ENCODE peak calls at places on chromosomes 6 and 20, in four cellular contexts. One of them, this sample, is unnamed.

GRCh38 chr6:54856137-54856536 is 9.6 kb downstream of the FAM83B start:
- DNase-seq in SK-N-SH: no peak
- DNase-seq in spleen: no peak
- DNase-seq in breast epithelium: no peak
- DNase-seq in this sample: no peak

GRCh38 chr6:100346828-100347227 is 117.9 kb downstream of the SIM1 start:
- DNase-seq in SK-N-SH: no peak
- DNase-seq in spleen: no peak
- DNase-seq in breast epithelium: no peak
- DNase-seq in this sample: no peak

GRCh38 chr6:21599074-21599639 is 5.6 kb downstream of the SOX4 start:
- DNase-seq in SK-N-SH: no peak
- DNase-seq in spleen: no peak
- DNase-seq in breast epithelium: no peak
- DNase-seq in this sample: no peak

GRCh38 chr6:49919935-49920644 is 43.9 kb downstream of the DEFB114 start:
- DNase-seq in SK-N-SH: no peak
- DNase-seq in spleen: no peak
- DNase-seq in breast epithelium: no peak
- DNase-seq in this sample: no peak

GRCh38 chr6:85390775-85391174 is 59.1 kb upstream of the NT5E start:
- DNase-seq in SK-N-SH: no peak
- DNase-seq in spleen: no peak
- DNase-seq in breast epithelium: no peak
- DNase-seq in this sample: no peak

GRCh38 chr6:7821426-7821825 is 89.2 kb downstream of the TXNDC5 start:
- DNase-seq in SK-N-SH: no peak
- DNase-seq in spleen: no peak
- DNase-seq in breast epithelium: no peak
- DNase-seq in this sample: no peak

GRCh38 chr6:131368077-131368911 is 204.7 kb upstream of the ARG1 start:
- DNase-seq in SK-N-SH: no peak
- DNase-seq in spleen: no peak
- DNase-seq in breast epithelium: peak
- DNase-seq in this sample: no peak

GRCh38 chr6:7249946-7250643 is 62.9 kb downstream of the SSR1 start:
- DNase-seq in SK-N-SH: no peak
- DNase-seq in spleen: peak
- DNase-seq in breast epithelium: no peak
- DNase-seq in this sample: no peak

GRCh38 chr20:50089787-50090177 is 23.2 kb downstream of the UBE2V1 start:
- DNase-seq in SK-N-SH: no peak
- DNase-seq in spleen: no peak
- DNase-seq in breast epithelium: no peak
- DNase-seq in this sample: no peak

GRCh38 chr6:53044071-53044470 is 21.1 kb upstream of the FBXO9 start:
- DNase-seq in SK-N-SH: no peak
- DNase-seq in spleen: no peak
- DNase-seq in breast epithelium: no peak
- DNase-seq in this sample: no peak

GRCh38 chr20:58669287-58670006 is 18.4 kb downstream of the STX16 start:
- DNase-seq in SK-N-SH: no peak
- DNase-seq in spleen: no peak
- DNase-seq in breast epithelium: no peak
- DNase-seq in this sample: no peak

GRCh38 chr6:109393882-109394281 is 11.6 kb upstream of the CD164 start:
- DNase-seq in SK-N-SH: no peak
- DNase-seq in spleen: no peak
- DNase-seq in breast epithelium: no peak
- DNase-seq in this sample: no peak

GRCh38 chr6:114342826-114343781 is at the start of gene HS3ST5:
- DNase-seq in SK-N-SH: peak
- DNase-seq in spleen: peak
- DNase-seq in breast epithelium: no peak
- DNase-seq in this sample: peak

GRCh38 chr6:22413681-22414305 is 117.0 kb upstream of the PRL start:
- DNase-seq in SK-N-SH: no peak
- DNase-seq in spleen: no peak
- DNase-seq in breast epithelium: no peak
- DNase-seq in this sample: no peak

GRCh38 chr6:41769376-41769775 is 10.3 kb downstream of the FRS3 start:
- DNase-seq in SK-N-SH: no peak
- DNase-seq in spleen: no peak
- DNase-seq in breast epithelium: no peak
- DNase-seq in this sample: no peak

GRCh38 chr6:11055127-11055627 is 11.1 kb upstream of the ELOVL2 start:
- DNase-seq in SK-N-SH: no peak
- DNase-seq in spleen: no peak
- DNase-seq in breast epithelium: no peak
- DNase-seq in this sample: no peak

GRCh38 chr20:58131581-58132142 is 96.8 kb downstream of the ANKRD60 start:
- DNase-seq in SK-N-SH: no peak
- DNase-seq in spleen: no peak
- DNase-seq in breast epithelium: peak
- DNase-seq in this sample: peak

GRCh38 chr20:50389437-50389807 is 120.8 kb upstream of the PTPN1 start:
- DNase-seq in SK-N-SH: no peak
- DNase-seq in spleen: no peak
- DNase-seq in breast epithelium: no peak
- DNase-seq in this sample: no peak

GRCh38 chr6:7021306-7021705 is 86.5 kb upstream of the RREB1 start:
- DNase-seq in SK-N-SH: no peak
- DNase-seq in spleen: no peak
- DNase-seq in breast epithelium: no peak
- DNase-seq in this sample: no peak

GRCh38 chr6:74091133-74091793 is 395.3 kb downstream of the CD109 start:
- DNase-seq in SK-N-SH: peak
- DNase-seq in spleen: no peak
- DNase-seq in breast epithelium: no peak
- DNase-seq in this sample: peak
- TF ChIP-seq POLR2AphosphoS5 in SK-N-SH: no peak
- TF ChIP-seq POLR2AphosphoS5 in spleen: no peak
- TF ChIP-seq POLR2AphosphoS5 in breast epithelium: no peak
- TF ChIP-seq POLR2AphosphoS5 in this sample: peak

DNA sequence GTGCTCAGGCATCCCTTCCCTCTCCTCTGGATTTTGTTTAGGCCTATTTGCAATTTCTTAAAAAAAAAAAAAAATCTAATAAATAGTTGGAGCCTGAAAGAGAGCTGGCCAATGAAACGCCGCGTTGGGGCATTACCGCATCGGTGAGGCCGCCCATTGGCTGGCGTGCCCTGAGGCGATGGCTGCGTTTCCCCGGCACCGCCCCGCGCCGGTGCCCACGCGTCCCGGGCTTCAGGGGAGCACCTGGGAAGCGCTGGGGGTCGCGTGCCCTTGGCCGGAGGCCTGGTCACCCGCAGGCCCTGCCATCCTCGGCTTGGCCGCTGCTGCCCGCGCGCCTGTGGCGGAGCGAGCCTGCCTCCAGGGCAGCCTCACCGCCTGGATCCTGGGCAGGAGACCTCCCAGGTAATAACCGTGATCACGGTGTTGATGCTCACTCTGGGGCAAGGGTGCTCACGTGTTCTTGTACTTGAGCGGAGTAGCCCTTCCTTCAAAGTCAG is 155.4 kb downstream of the NRN1 start:
- DNase-seq in SK-N-SH: no peak
- DNase-seq in spleen: peak
- DNase-seq in breast epithelium: no peak
- DNase-seq in this sample: no peak
- TF ChIP-seq POLR2AphosphoS5 in SK-N-SH: no peak
- TF ChIP-seq POLR2AphosphoS5 in spleen: peak
- TF ChIP-seq POLR2AphosphoS5 in breast epithelium: no peak
- TF ChIP-seq POLR2AphosphoS5 in this sample: no peak

DNA sequence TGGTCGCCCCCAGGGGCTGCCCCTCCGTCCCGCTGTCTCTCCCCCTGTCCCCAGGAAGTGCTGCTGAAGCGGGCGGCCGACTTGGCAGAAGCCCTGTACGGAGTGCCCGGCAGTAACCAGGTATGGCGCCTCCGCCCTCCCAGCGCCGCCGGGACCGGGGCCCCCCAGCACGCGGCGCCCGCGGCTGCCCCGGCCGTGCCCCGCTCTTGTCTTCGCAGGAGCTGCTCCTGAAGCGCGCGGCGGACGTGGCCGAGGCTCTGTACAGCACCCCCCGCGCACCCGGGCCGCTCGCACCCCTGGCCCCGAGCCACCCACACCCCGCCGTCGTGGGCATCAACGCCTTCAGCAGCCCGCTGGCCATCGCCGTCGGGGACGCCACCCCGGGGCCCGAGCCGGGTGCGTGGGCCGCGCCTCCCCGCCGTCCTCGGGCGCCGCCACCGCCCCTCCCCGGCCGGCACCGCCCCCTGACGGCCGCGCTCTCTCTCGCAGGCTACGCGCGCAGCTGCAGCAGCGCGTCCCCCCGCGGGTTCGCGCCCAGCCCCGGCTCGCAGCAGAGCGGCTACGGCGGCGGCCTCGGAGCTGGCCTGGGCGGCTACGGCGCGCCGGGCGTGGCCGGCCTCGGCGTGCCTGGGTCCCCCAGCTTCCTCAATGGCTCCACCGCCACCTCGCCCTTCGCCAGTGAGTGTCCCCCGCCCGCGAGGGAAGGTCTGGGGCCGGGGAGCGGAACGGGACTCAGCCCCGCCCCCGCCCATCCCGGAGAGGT is 48.4 kb downstream of the CPXM1 start:
- DNase-seq in SK-N-SH: no peak
- DNase-seq in spleen: peak
- DNase-seq in breast epithelium: no peak
- DNase-seq in this sample: peak
- TF ChIP-seq POLR2AphosphoS5 in SK-N-SH: no peak
- TF ChIP-seq POLR2AphosphoS5 in spleen: peak
- TF ChIP-seq POLR2AphosphoS5 in breast epithelium: no peak
- TF ChIP-seq POLR2AphosphoS5 in this sample: no peak

GRCh38 chr6:158230967-158231550 is 62.9 kb downstream of the GTF2H5 start:
- DNase-seq in SK-N-SH: no peak
- DNase-seq in spleen: no peak
- DNase-seq in breast epithelium: no peak
- DNase-seq in this sample: no peak

GRCh38 chr6:158233214-158233795 is 65.2 kb downstream of the GTF2H5 start:
- DNase-seq in SK-N-SH: peak
- DNase-seq in spleen: no peak
- DNase-seq in breast epithelium: no peak
- DNase-seq in this sample: no peak

GRCh38 chr6:158231551-158232444 is 63.6 kb downstream of the GTF2H5 start:
- DNase-seq in SK-N-SH: peak
- DNase-seq in spleen: peak
- DNase-seq in breast epithelium: peak
- DNase-seq in this sample: peak

GRCh38 chr6:158229823-158230222 is 61.7 kb downstream of the GTF2H5 start:
- DNase-seq in SK-N-SH: no peak
- DNase-seq in spleen: no peak
- DNase-seq in breast epithelium: no peak
- DNase-seq in this sample: no peak

GRCh38 chr6:158232445-158233213 is 64.5 kb downstream of the GTF2H5 start:
- DNase-seq in SK-N-SH: peak
- DNase-seq in spleen: peak
- DNase-seq in breast epithelium: peak
- DNase-seq in this sample: peak
- TF ChIP-seq POLR2AphosphoS5 in SK-N-SH: no peak
- TF ChIP-seq POLR2AphosphoS5 in spleen: peak
- TF ChIP-seq POLR2AphosphoS5 in breast epithelium: peak
- TF ChIP-seq POLR2AphosphoS5 in this sample: no peak

DNA sequence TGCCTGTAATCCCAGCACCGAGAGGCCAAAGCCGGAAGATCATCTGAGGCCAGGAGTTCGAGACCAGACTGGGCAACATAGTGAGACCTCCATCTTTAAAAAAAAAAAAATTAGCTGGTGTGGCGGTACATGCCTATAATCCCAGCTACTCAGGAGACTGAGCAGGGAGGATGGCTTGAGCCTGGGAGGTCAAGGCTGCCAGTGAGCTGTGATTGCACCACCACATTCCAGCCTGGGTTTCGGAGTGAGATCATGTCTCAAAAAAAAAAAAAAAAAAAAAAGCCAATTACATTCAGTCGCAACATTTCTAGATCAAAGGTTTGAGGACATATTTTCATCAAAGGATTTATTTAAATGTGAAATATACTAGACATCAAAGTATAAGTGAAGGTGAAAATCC is 32.0 kb upstream of the EDN1 start:
- DNase-seq in SK-N-SH: no peak
- DNase-seq in spleen: no peak
- DNase-seq in breast epithelium: no peak
- DNase-seq in this sample: no peak
- TF ChIP-seq POLR2AphosphoS5 in SK-N-SH: no peak
- TF ChIP-seq POLR2AphosphoS5 in spleen: no peak
- TF ChIP-seq POLR2AphosphoS5 in breast epithelium: no peak
- TF ChIP-seq POLR2AphosphoS5 in this sample: no peak

GRCh38 chr6:98843274-98844243 is 9.2 kb downstream of the POU3F2 start:
- DNase-seq in SK-N-SH: no peak
- DNase-seq in spleen: peak
- DNase-seq in breast epithelium: no peak
- DNase-seq in this sample: no peak

GRCh38 chr6:98844244-98845161 is 10.1 kb downstream of the POU3F2 start:
- DNase-seq in SK-N-SH: peak
- DNase-seq in spleen: no peak
- DNase-seq in breast epithelium: no peak
- DNase-seq in this sample: no peak

GRCh38 chr6:98841589-98842488 is 7.5 kb downstream of the POU3F2 start:
- DNase-seq in SK-N-SH: no peak
- DNase-seq in spleen: no peak
- DNase-seq in breast epithelium: no peak
- DNase-seq in this sample: no peak

GRCh38 chr6:98841114-98841513 is 6.7 kb downstream of the POU3F2 start:
- DNase-seq in SK-N-SH: no peak
- DNase-seq in spleen: no peak
- DNase-seq in breast epithelium: no peak
- DNase-seq in this sample: no peak

GRCh38 chr6:98842489-98843180 is 8.3 kb downstream of the POU3F2 start:
- DNase-seq in SK-N-SH: no peak
- DNase-seq in spleen: peak
- DNase-seq in breast epithelium: no peak
- DNase-seq in this sample: peak
- TF ChIP-seq POLR2AphosphoS5 in SK-N-SH: no peak
- TF ChIP-seq POLR2AphosphoS5 in spleen: no peak
- TF ChIP-seq POLR2AphosphoS5 in breast epithelium: no peak
- TF ChIP-seq POLR2AphosphoS5 in this sample: no peak

GRCh38 chr20:22699396-22699795 is 115.0 kb upstream of the FOXA2 start:
- DNase-seq in SK-N-SH: no peak
- DNase-seq in spleen: no peak
- DNase-seq in breast epithelium: no peak
- DNase-seq in this sample: no peak
- TF ChIP-seq POLR2AphosphoS5 in SK-N-SH: no peak
- TF ChIP-seq POLR2AphosphoS5 in spleen: no peak
- TF ChIP-seq POLR2AphosphoS5 in breast epithelium: no peak
- TF ChIP-seq POLR2AphosphoS5 in this sample: no peak

DNA sequence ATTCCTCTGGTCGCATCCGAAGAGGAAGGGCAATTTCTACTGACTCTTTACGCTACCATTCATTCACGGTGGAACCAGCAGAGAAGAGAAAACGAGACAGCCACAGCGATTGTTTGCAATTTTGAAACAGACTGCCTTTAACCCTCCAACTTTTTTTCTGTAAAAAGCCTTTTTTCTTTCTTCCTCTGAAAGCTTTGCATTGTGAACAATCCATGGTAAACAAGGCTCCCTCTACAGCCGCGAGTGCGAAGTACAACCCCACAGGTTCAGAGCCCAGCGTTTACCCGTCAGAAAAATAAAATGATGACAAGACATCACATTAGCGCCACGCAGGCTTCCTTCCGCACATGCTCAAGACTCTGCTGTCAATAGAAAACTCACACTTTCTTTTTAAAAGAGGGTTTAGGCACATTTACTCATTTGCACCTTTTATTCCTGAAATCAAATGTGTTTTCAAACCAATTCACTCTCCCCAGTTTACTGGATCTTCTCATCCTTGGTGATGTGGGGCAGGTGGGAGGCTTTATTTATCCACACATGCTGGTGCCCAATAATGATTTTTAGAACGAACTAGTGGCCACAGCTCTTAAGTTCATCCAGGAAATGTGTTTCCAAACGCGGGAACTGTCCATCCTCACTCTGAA is 99.9 kb downstream of the NOL4L start:
- DNase-seq in SK-N-SH: peak
- DNase-seq in spleen: peak
- DNase-seq in breast epithelium: peak
- DNase-seq in this sample: peak
- TF ChIP-seq POLR2AphosphoS5 in SK-N-SH: no peak
- TF ChIP-seq POLR2AphosphoS5 in spleen: no peak
- TF ChIP-seq POLR2AphosphoS5 in breast epithelium: no peak
- TF ChIP-seq POLR2AphosphoS5 in this sample: no peak